ENCODE peak calls at places on chromosomes 16 and 17, in six cellular contexts. P is breast epithelium, O is stomach, C is A549, E is testis, W is GM23338. X is an unnamed sample.

GRCh38 chr17:29390856-29391631 is 881 bp downstream of the TAOK1 start:
- DNase-seq in P (no peak), O (no peak), C (peak), E (peak), W (peak), X (peak)

GRCh38 chr17:11948791-11949190 is 48.5 kb downstream of the ZNF18 start:
- DNase-seq in P (no peak), O (no peak), C (no peak), E (no peak), W (no peak), X (peak)

GRCh38 chr17:73719588-73720071 is 75.4 kb upstream of the SDK2 start:
- DNase-seq in P (no peak), O (no peak), C (no peak), E (peak), W (peak), X (no peak)

GRCh38 chr16:11673091-11674000 is 5.1 kb downstream of the SNN start:
- DNase-seq in P (no peak), O (no peak), C (no peak), E (no peak), W (no peak), X (no peak)

GRCh38 chr17:60167095-60167741 is 17.4 kb downstream of the CA4 start:
- DNase-seq in P (no peak), O (peak), C (no peak), E (no peak), W (no peak), X (no peak)

GRCh38 chr17:31524926-31525800 is 133.7 kb downstream of the RAB11FIP4 start:
- DNase-seq in P (peak), O (peak), C (peak), E (peak), W (peak), X (peak)

GRCh38 chr17:44610331-44610730 is 45.9 kb upstream of the MEIOC start:
- DNase-seq in P (no peak), O (no peak), C (no peak), E (no peak), W (no peak), X (no peak)

GRCh38 chr17:12722282-12722681 is 56.6 kb downstream of the MYOCD start:
- DNase-seq in P (no peak), O (no peak), C (no peak), E (no peak), W (no peak), X (no peak)

GRCh38 chr16:89541792-89542191 is 18.7 kb upstream of the RPL13 start:
- DNase-seq in P (no peak), O (no peak), C (no peak), E (no peak), W (no peak), X (no peak)

GRCh38 chr16:85281181-85281580 is 168.9 kb upstream of the CIBAR2 start:
- DNase-seq in P (no peak), O (no peak), C (no peak), E (no peak), W (no peak), X (no peak)

GRCh38 chr16:56268799-56269198 is 77.5 kb downstream of the GNAO1 start:
- DNase-seq in P (no peak), O (no peak), C (no peak), E (no peak), W (no peak), X (no peak)
- H3K27ac ChIP-seq in P (no peak), O (peak), C (no peak), E (peak), W (no peak), X (no peak)

GRCh38 chr17:17525956-17526355 is 29.8 kb upstream of the RASD1 start:
- DNase-seq in P (no peak), O (peak), C (no peak), E (peak), W (no peak), X (peak)

GRCh38 chr17:17527534-17527933 is 31.3 kb upstream of the RASD1 start:
- DNase-seq in P (no peak), O (no peak), C (no peak), E (no peak), W (no peak), X (peak)

GRCh38 chr17:17525331-17525730 is 29.1 kb upstream of the RASD1 start:
- DNase-seq in P (no peak), O (no peak), C (no peak), E (no peak), W (no peak), X (peak)

GRCh38 chr17:17528101-17528500 is 31.9 kb upstream of the RASD1 start:
- DNase-seq in P (no peak), O (no peak), C (no peak), E (no peak), W (no peak), X (no peak)

DNA sequence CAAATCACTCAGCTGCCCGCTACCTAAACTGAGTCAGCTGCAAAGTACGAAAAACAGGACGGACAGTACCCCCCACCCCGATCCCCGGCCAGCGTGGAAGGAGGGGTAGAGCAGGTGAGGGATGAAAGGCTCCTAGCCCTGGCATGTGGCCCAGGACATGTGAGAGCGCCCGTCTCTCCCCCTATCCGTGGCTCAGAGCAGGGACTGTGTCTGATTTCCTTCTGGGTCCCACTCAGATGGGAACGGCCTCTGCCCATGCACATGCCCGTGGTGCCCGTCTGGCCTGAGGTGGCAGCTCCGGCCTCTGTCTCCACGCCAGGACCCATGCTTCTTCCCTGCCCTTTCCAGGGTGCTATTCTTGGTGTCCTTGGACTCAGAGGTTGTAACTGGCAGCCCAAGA is 30.2 kb upstream of the RASD1 start:
- DNase-seq in P (no peak), O (peak), C (no peak), E (peak), W (no peak), X (peak)
- H3K27ac ChIP-seq in P (no peak), O (peak), C (no peak), E (peak), W (no peak), X (no peak)

GRCh38 chr16:79295746-79296145 is 304.8 kb downstream of the MAF start:
- DNase-seq in P (no peak), O (no peak), C (no peak), E (no peak), W (no peak), X (no peak)
- H3K27ac ChIP-seq in P (no peak), O (no peak), C (no peak), E (no peak), W (no peak), X (no peak)

DNA sequence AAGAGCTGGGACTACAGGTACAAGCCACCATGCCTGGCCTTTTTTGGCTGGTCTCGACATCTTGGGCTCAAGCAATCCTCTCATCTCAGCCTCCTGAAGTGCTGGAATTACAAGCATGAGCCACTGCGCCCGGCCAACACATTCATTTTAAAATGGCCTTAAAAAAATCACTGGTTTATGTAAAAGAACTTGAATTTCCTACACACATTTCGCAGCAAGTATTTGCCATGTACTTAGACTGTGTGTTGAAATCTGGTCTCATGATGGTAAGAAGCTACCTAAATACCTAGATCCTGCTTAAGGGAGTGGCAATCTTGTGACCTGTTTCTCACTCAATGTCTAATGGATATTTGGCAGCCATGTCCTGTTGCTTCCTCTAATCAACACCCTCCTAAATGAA is 8.5 kb upstream of the CYTH1 start:
- DNase-seq in P (no peak), O (no peak), C (no peak), E (no peak), W (no peak), X (peak)
- H3K27ac ChIP-seq in P (peak), O (peak), C (no peak), E (no peak), W (no peak), X (peak)